ENCODE peak calls at places on chromosomes 4 and X, in ten cellular contexts. One of them, this sample, is unnamed.

GRCh38 chr4:55927776-55928437 is 20.8 kb upstream of the CEP135 start:
- DNase-seq in astrocyte of the cerebellum: no peak
- DNase-seq in stimulated activated CD4-positive, alpha-beta T cell treated with anti-CD3 and anti-CD28 coated beads, Interleukin-4, amount 100 ng/mL, for 4 hours: no peak
- DNase-seq in kidney tubule cell: peak
- DNase-seq in activated CD8-positive, alpha-beta memory T cell treated with anti-CD3 and anti-CD28 coated beads for 48 hours: no peak
- DNase-seq in stimulated activated CD8-positive, alpha-beta memory T cell treated with anti-CD3 and anti-CD28 coated beads, Interleukin-4, amount 100 ng/mL, for 1 hour: no peak
- DNase-seq in A549: no peak
- DNase-seq in left lung: no peak
- DNase-seq in AG08395: no peak
- DNase-seq in NB4: no peak
- DNase-seq in this sample: no peak

GRCh38 chrX:41276661-41277506 is 57.1 kb upstream of the DDX3X start:
- DNase-seq in kidney tubule cell: no peak
- DNase-seq in NB4: no peak
- DNase-seq in astrocyte of the cerebellum: no peak
- DNase-seq in A549: no peak
- DNase-seq in stimulated activated CD4-positive, alpha-beta T cell treated with anti-CD3 and anti-CD28 coated beads, Interleukin-4, amount 100 ng/mL, for 4 hours: no peak
- DNase-seq in activated CD8-positive, alpha-beta memory T cell treated with anti-CD3 and anti-CD28 coated beads for 48 hours: no peak
- DNase-seq in left lung: no peak
- DNase-seq in stimulated activated CD8-positive, alpha-beta memory T cell treated with anti-CD3 and anti-CD28 coated beads, Interleukin-4, amount 100 ng/mL, for 1 hour: no peak
- DNase-seq in AG08395: no peak
- DNase-seq in this sample: no peak

GRCh38 chr4:127069675-127070074 is 563.1 kb upstream of the INTU start:
- DNase-seq in A549: no peak
- DNase-seq in astrocyte of the cerebellum: no peak
- DNase-seq in left lung: no peak
- DNase-seq in NB4: no peak
- DNase-seq in kidney tubule cell: no peak
- DNase-seq in AG08395: no peak
- DNase-seq in stimulated activated CD4-positive, alpha-beta T cell treated with anti-CD3 and anti-CD28 coated beads, Interleukin-4, amount 100 ng/mL, for 4 hours: no peak
- DNase-seq in activated CD8-positive, alpha-beta memory T cell treated with anti-CD3 and anti-CD28 coated beads for 48 hours: no peak
- DNase-seq in stimulated activated CD8-positive, alpha-beta memory T cell treated with anti-CD3 and anti-CD28 coated beads, Interleukin-4, amount 100 ng/mL, for 1 hour: no peak
- DNase-seq in this sample: no peak

GRCh38 chr4:76449824-76450223 is 14.8 kb downstream of the SHROOM3 start:
- DNase-seq in activated CD8-positive, alpha-beta memory T cell treated with anti-CD3 and anti-CD28 coated beads for 48 hours: no peak
- DNase-seq in astrocyte of the cerebellum: peak
- DNase-seq in A549: no peak
- DNase-seq in left lung: no peak
- DNase-seq in stimulated activated CD8-positive, alpha-beta memory T cell treated with anti-CD3 and anti-CD28 coated beads, Interleukin-4, amount 100 ng/mL, for 1 hour: no peak
- DNase-seq in kidney tubule cell: peak
- DNase-seq in stimulated activated CD4-positive, alpha-beta T cell treated with anti-CD3 and anti-CD28 coated beads, Interleukin-4, amount 100 ng/mL, for 4 hours: no peak
- DNase-seq in AG08395: no peak
- DNase-seq in NB4: no peak
- DNase-seq in this sample: no peak

GRCh38 chr4:41215969-41216293 is 1.6 kb upstream of the APBB2 start:
- DNase-seq in astrocyte of the cerebellum: no peak
- DNase-seq in NB4: no peak
- DNase-seq in stimulated activated CD8-positive, alpha-beta memory T cell treated with anti-CD3 and anti-CD28 coated beads, Interleukin-4, amount 100 ng/mL, for 1 hour: no peak
- DNase-seq in stimulated activated CD4-positive, alpha-beta T cell treated with anti-CD3 and anti-CD28 coated beads, Interleukin-4, amount 100 ng/mL, for 4 hours: no peak
- DNase-seq in AG08395: no peak
- DNase-seq in activated CD8-positive, alpha-beta memory T cell treated with anti-CD3 and anti-CD28 coated beads for 48 hours: no peak
- DNase-seq in A549: no peak
- DNase-seq in kidney tubule cell: no peak
- DNase-seq in left lung: no peak
- DNase-seq in this sample: no peak

GRCh38 chr4:137611998-137612700 is 79.9 kb upstream of the PCDH18 start:
- DNase-seq in left lung: no peak
- DNase-seq in activated CD8-positive, alpha-beta memory T cell treated with anti-CD3 and anti-CD28 coated beads for 48 hours: no peak
- DNase-seq in stimulated activated CD8-positive, alpha-beta memory T cell treated with anti-CD3 and anti-CD28 coated beads, Interleukin-4, amount 100 ng/mL, for 1 hour: no peak
- DNase-seq in astrocyte of the cerebellum: no peak
- DNase-seq in kidney tubule cell: no peak
- DNase-seq in stimulated activated CD4-positive, alpha-beta T cell treated with anti-CD3 and anti-CD28 coated beads, Interleukin-4, amount 100 ng/mL, for 4 hours: no peak
- DNase-seq in A549: no peak
- DNase-seq in NB4: no peak
- DNase-seq in AG08395: peak
- DNase-seq in this sample: no peak

GRCh38 chr4:6297266-6297815 is 27.7 kb downstream of the WFS1 start:
- DNase-seq in astrocyte of the cerebellum: no peak
- DNase-seq in stimulated activated CD8-positive, alpha-beta memory T cell treated with anti-CD3 and anti-CD28 coated beads, Interleukin-4, amount 100 ng/mL, for 1 hour: no peak
- DNase-seq in stimulated activated CD4-positive, alpha-beta T cell treated with anti-CD3 and anti-CD28 coated beads, Interleukin-4, amount 100 ng/mL, for 4 hours: no peak
- DNase-seq in A549: no peak
- DNase-seq in NB4: no peak
- DNase-seq in activated CD8-positive, alpha-beta memory T cell treated with anti-CD3 and anti-CD28 coated beads for 48 hours: no peak
- DNase-seq in kidney tubule cell: no peak
- DNase-seq in AG08395: no peak
- DNase-seq in left lung: no peak
- DNase-seq in this sample: no peak

GRCh38 chr4:182809417-182810102 is 107.6 kb downstream of the DCTD start:
- DNase-seq in left lung: no peak
- DNase-seq in astrocyte of the cerebellum: no peak
- DNase-seq in stimulated activated CD4-positive, alpha-beta T cell treated with anti-CD3 and anti-CD28 coated beads, Interleukin-4, amount 100 ng/mL, for 4 hours: no peak
- DNase-seq in A549: no peak
- DNase-seq in stimulated activated CD8-positive, alpha-beta memory T cell treated with anti-CD3 and anti-CD28 coated beads, Interleukin-4, amount 100 ng/mL, for 1 hour: no peak
- DNase-seq in AG08395: no peak
- DNase-seq in NB4: peak
- DNase-seq in kidney tubule cell: peak
- DNase-seq in activated CD8-positive, alpha-beta memory T cell treated with anti-CD3 and anti-CD28 coated beads for 48 hours: no peak
- DNase-seq in this sample: no peak

GRCh38 chr4:181077416-181077815 is 1165.8 kb upstream of the TENM3 start:
- DNase-seq in AG08395: no peak
- DNase-seq in NB4: no peak
- DNase-seq in astrocyte of the cerebellum: no peak
- DNase-seq in A549: no peak
- DNase-seq in left lung: no peak
- DNase-seq in activated CD8-positive, alpha-beta memory T cell treated with anti-CD3 and anti-CD28 coated beads for 48 hours: no peak
- DNase-seq in kidney tubule cell: no peak
- DNase-seq in stimulated activated CD8-positive, alpha-beta memory T cell treated with anti-CD3 and anti-CD28 coated beads, Interleukin-4, amount 100 ng/mL, for 1 hour: no peak
- DNase-seq in stimulated activated CD4-positive, alpha-beta T cell treated with anti-CD3 and anti-CD28 coated beads, Interleukin-4, amount 100 ng/mL, for 4 hours: no peak
- DNase-seq in this sample: no peak

GRCh38 chr4:109675843-109676242 is 27.4 kb downstream of the CASP6 start:
- DNase-seq in NB4: no peak
- DNase-seq in AG08395: no peak
- DNase-seq in left lung: no peak
- DNase-seq in kidney tubule cell: no peak
- DNase-seq in activated CD8-positive, alpha-beta memory T cell treated with anti-CD3 and anti-CD28 coated beads for 48 hours: no peak
- DNase-seq in stimulated activated CD4-positive, alpha-beta T cell treated with anti-CD3 and anti-CD28 coated beads, Interleukin-4, amount 100 ng/mL, for 4 hours: no peak
- DNase-seq in stimulated activated CD8-positive, alpha-beta memory T cell treated with anti-CD3 and anti-CD28 coated beads, Interleukin-4, amount 100 ng/mL, for 1 hour: no peak
- DNase-seq in A549: no peak
- DNase-seq in astrocyte of the cerebellum: no peak
- DNase-seq in this sample: no peak

GRCh38 chr4:26806331-26806730 is 54.3 kb upstream of the STIM2 start:
- DNase-seq in activated CD8-positive, alpha-beta memory T cell treated with anti-CD3 and anti-CD28 coated beads for 48 hours: no peak
- DNase-seq in A549: no peak
- DNase-seq in left lung: no peak
- DNase-seq in astrocyte of the cerebellum: no peak
- DNase-seq in stimulated activated CD8-positive, alpha-beta memory T cell treated with anti-CD3 and anti-CD28 coated beads, Interleukin-4, amount 100 ng/mL, for 1 hour: no peak
- DNase-seq in stimulated activated CD4-positive, alpha-beta T cell treated with anti-CD3 and anti-CD28 coated beads, Interleukin-4, amount 100 ng/mL, for 4 hours: no peak
- DNase-seq in AG08395: no peak
- DNase-seq in kidney tubule cell: peak
- DNase-seq in NB4: no peak
- DNase-seq in this sample: no peak

This sample was measured in cortex of kidney.